ENCODE peak calls at places on chromosome 17, in six cellular contexts. K is ELR; R is cardiac muscle cell; J is posterior cingulate gyrus; Q is CD4-positive, alpha-beta T cell; A is glutamatergic neuron. I is an unnamed sample.

GRCh38 chr17:82960419-82961271 is 118.8 kb upstream of the METRNL start:
- DNase-seq in K (no peak), R (no peak), J (peak), Q (no peak), A (no peak), I (no peak)

GRCh38 chr17:78583091-78583490 is 5.9 kb upstream of the DNAH17 start:
- DNase-seq in K (peak), R (peak), J (no peak), Q (no peak), A (no peak), I (no peak)

GRCh38 chr17:28339431-28339830 is 3.9 kb downstream of the TNFAIP1 start:
- DNase-seq in K (no peak), R (no peak), J (no peak), Q (no peak), A (no peak), I (no peak)

GRCh38 chr17:50196826-50197225 is 4.6 kb downstream of the COL1A1 start:
- DNase-seq in K (peak), R (peak), J (peak), Q (no peak), A (no peak), I (no peak)

GRCh38 chr17:21470861-21471260 is 94.7 kb downstream of the KCNJ12 start:
- DNase-seq in K (no peak), R (no peak), J (no peak), Q (no peak), A (no peak), I (no peak)

GRCh38 chr17:16513858-16514257 is 21.9 kb upstream of the LRRC75A start:
- DNase-seq in K (no peak), R (no peak), J (no peak), Q (no peak), A (no peak), I (no peak)

GRCh38 chr17:2087597-2088211 is 32.8 kb downstream of the HIC1 start:
- DNase-seq in K (peak), R (peak), J (no peak), Q (no peak), A (no peak), I (no peak)

GRCh38 chr17:2683912-2684311 is 27.7 kb downstream of the CLUH start:
- DNase-seq in K (no peak), R (no peak), J (no peak), Q (no peak), A (no peak), I (no peak)

GRCh38 chr17:51992864-51993413 is 165.6 kb downstream of the CA10 start:
- DNase-seq in K (no peak), R (no peak), J (no peak), Q (no peak), A (no peak), I (no peak)

GRCh38 chr17:82023447-82024241 is 539 bp downstream of the LRRC45 start:
- DNase-seq in K (peak), R (peak), J (no peak), Q (no peak), A (peak), I (peak)

GRCh38 chr17:75260679-75261335 is 599 bp downstream of the GGA3 start:
- DNase-seq in K (peak), R (peak), J (no peak), Q (no peak), A (no peak), I (no peak)

GRCh38 chr17:79224903-79225302 is 150.3 kb downstream of the ENGASE start:
- DNase-seq in K (no peak), R (no peak), J (no peak), Q (no peak), A (no peak), I (no peak)

GRCh38 chr17:18946536-18946935 is 5.4 kb upstream of the SLC5A10 start:
- DNase-seq in K (no peak), R (no peak), J (no peak), Q (no peak), A (no peak), I (no peak)

GRCh38 chr17:73663614-73664013 is 19.4 kb upstream of the SDK2 start:
- DNase-seq in K (no peak), R (no peak), J (no peak), Q (no peak), A (no peak), I (no peak)

GRCh38 chr17:81601525-81602120 is 35.3 kb downstream of the NPLOC4 start:
- DNase-seq in K (peak), R (peak), J (peak), Q (peak), A (no peak), I (peak)

GRCh38 chr17:57832711-57833596 is 16.9 kb downstream of the MRPS23 start:
- DNase-seq in K (peak), R (peak), J (peak), Q (peak), A (peak), I (peak)

GRCh38 chr17:64277831-64278562 is 14.9 kb upstream of the TEX2 start:
- DNase-seq in K (no peak), R (peak), J (peak), Q (no peak), A (no peak), I (no peak)

GRCh38 chr17:7883781-7884386 is 4.7 kb upstream of the CHD3 start:
- DNase-seq in K (peak), R (peak), J (no peak), Q (no peak), A (no peak), I (no peak)

GRCh38 chr17:75707096-75707720 is 14.1 kb upstream of the ITGB4 start:
- DNase-seq in K (peak), R (peak), J (peak), Q (no peak), A (no peak), I (no peak)

GRCh38 chr17:47855737-47856136 is 4.8 kb upstream of the SP6 start:
- DNase-seq in K (no peak), R (peak), J (no peak), Q (no peak), A (no peak), I (no peak)

GRCh38 chr17:64171041-64171440 is 41.1 kb upstream of the ERN1 start:
- DNase-seq in K (peak), R (peak), J (no peak), Q (no peak), A (no peak), I (no peak)

GRCh38 chr17:42989146-42989545 is 8.8 kb downstream of the RUNDC1 start:
- DNase-seq in K (peak), R (no peak), J (no peak), Q (no peak), A (no peak), I (no peak)

GRCh38 chr17:45906237-45906636 is 11.9 kb downstream of the MAPT start:
- DNase-seq in K (no peak), R (no peak), J (no peak), Q (no peak), A (no peak), I (no peak)

GRCh38 chr17:4249452-4250029 is 14.2 kb downstream of the ANKFY1 start:
- DNase-seq in K (peak), R (peak), J (no peak), Q (no peak), A (no peak), I (no peak)

GRCh38 chr17:67139784-67140665 is 95.7 kb downstream of the CACNG1 start:
- DNase-seq in K (peak), R (peak), J (no peak), Q (no peak), A (no peak), I (peak)

GRCh38 chr17:66829883-66830282 is 5.0 kb upstream of the CACNG5 start:
- DNase-seq in K (no peak), R (no peak), J (no peak), Q (no peak), A (peak), I (no peak)

I was measured in head of caudate nucleus.